ENCODE peak calls at places on chromosomes 5 and 9, in ten cellular contexts. One of them, this sample, is unnamed.
A peak's percentile ranks its signal among the peaks of the same experiment; 100 is the strongest.

GRCh38 chr9:19642256-19642655 is 146.6 kb downstream of the SLC24A2 start:
- DNase-seq in Calu3: no peak
- DNase-seq in cardiac fibroblast: peak; percentile 5
- DNase-seq in WTC11: no peak
- DNase-seq in upper lobe of right lung: no peak
- DNase-seq in neural crest cell: no peak
- DNase-seq in RWPE1: no peak
- DNase-seq in GM10248: no peak
- DNase-seq in keratinocyte: no peak
- DNase-seq in CD4-positive, alpha-beta T cell: no peak
- DNase-seq in this sample: no peak

GRCh38 chr5:134175874-134176522 is 752 bp downstream of the SKP1 start:
- DNase-seq in Calu3: no peak
- DNase-seq in cardiac fibroblast: peak; percentile 22
- DNase-seq in WTC11: no peak
- DNase-seq in upper lobe of right lung: no peak
- DNase-seq in neural crest cell: peak; percentile 32
- DNase-seq in RWPE1: no peak
- DNase-seq in GM10248: no peak
- DNase-seq in keratinocyte: no peak
- DNase-seq in CD4-positive, alpha-beta T cell: peak; percentile 7
- DNase-seq in this sample: no peak

GRCh38 chr5:38603691-38604090 is 47.2 kb upstream of the LIFR start:
- DNase-seq in Calu3: no peak
- DNase-seq in cardiac fibroblast: no peak
- DNase-seq in WTC11: no peak
- DNase-seq in upper lobe of right lung: no peak
- DNase-seq in neural crest cell: no peak
- DNase-seq in RWPE1: no peak
- DNase-seq in GM10248: no peak
- DNase-seq in keratinocyte: no peak
- DNase-seq in CD4-positive, alpha-beta T cell: no peak
- DNase-seq in this sample: no peak

GRCh38 chr5:69212022-69212421 is 22.6 kb downstream of the CENPH start:
- DNase-seq in Calu3: no peak
- DNase-seq in cardiac fibroblast: no peak
- DNase-seq in WTC11: no peak
- DNase-seq in upper lobe of right lung: no peak
- DNase-seq in neural crest cell: no peak
- DNase-seq in RWPE1: no peak
- DNase-seq in GM10248: no peak
- DNase-seq in keratinocyte: no peak
- DNase-seq in CD4-positive, alpha-beta T cell: no peak
- DNase-seq in this sample: no peak

GRCh38 chr5:13408616-13409015 is 535.9 kb downstream of the DNAH5 start:
- DNase-seq in Calu3: no peak
- DNase-seq in cardiac fibroblast: no peak
- DNase-seq in WTC11: no peak
- DNase-seq in upper lobe of right lung: no peak
- DNase-seq in neural crest cell: no peak
- DNase-seq in RWPE1: no peak
- DNase-seq in GM10248: no peak
- DNase-seq in keratinocyte: no peak
- DNase-seq in CD4-positive, alpha-beta T cell: no peak
- DNase-seq in this sample: no peak

GRCh38 chr5:157971466-157972324 is 112.8 kb upstream of the CLINT1 start:
- DNase-seq in Calu3: no peak
- DNase-seq in cardiac fibroblast: peak; percentile 17
- DNase-seq in WTC11: peak; percentile 31
- DNase-seq in upper lobe of right lung: no peak
- DNase-seq in neural crest cell: no peak
- DNase-seq in RWPE1: no peak
- DNase-seq in GM10248: no peak
- DNase-seq in keratinocyte: no peak
- DNase-seq in CD4-positive, alpha-beta T cell: no peak
- DNase-seq in this sample: no peak

GRCh38 chr9:84953797-84954695 is 284.5 kb downstream of the NTRK2 start:
- DNase-seq in Calu3: peak; percentile 77
- DNase-seq in cardiac fibroblast: peak; percentile 62
- DNase-seq in WTC11: peak; percentile 87
- DNase-seq in upper lobe of right lung: peak; percentile 87
- DNase-seq in neural crest cell: peak; percentile 87
- DNase-seq in RWPE1: peak; percentile 91
- DNase-seq in GM10248: peak; percentile 84
- DNase-seq in keratinocyte: peak; percentile 33
- DNase-seq in CD4-positive, alpha-beta T cell: peak; percentile 2
- DNase-seq in this sample: peak; percentile 66

GRCh38 chr5:164013077-164013670 is 507.8 kb downstream of the MAT2B start:
- DNase-seq in Calu3: peak; percentile 75
- DNase-seq in cardiac fibroblast: peak; percentile 88
- DNase-seq in WTC11: peak; percentile 63
- DNase-seq in upper lobe of right lung: no peak
- DNase-seq in neural crest cell: peak; percentile 73
- DNase-seq in RWPE1: peak; percentile 40
- DNase-seq in GM10248: peak; percentile 24
- DNase-seq in keratinocyte: no peak
- DNase-seq in CD4-positive, alpha-beta T cell: no peak
- DNase-seq in this sample: peak; percentile 57

GRCh38 chr5:4625206-4625896 is 514.8 kb upstream of the ADAMTS16 start:
- DNase-seq in Calu3: no peak
- DNase-seq in cardiac fibroblast: no peak
- DNase-seq in WTC11: no peak
- DNase-seq in upper lobe of right lung: no peak
- DNase-seq in neural crest cell: no peak
- DNase-seq in RWPE1: no peak
- DNase-seq in GM10248: no peak
- DNase-seq in keratinocyte: no peak
- DNase-seq in CD4-positive, alpha-beta T cell: no peak
- DNase-seq in this sample: no peak

GRCh38 chr9:89477811-89478583 is 19.9 kb downstream of the SEMA4D start:
- DNase-seq in Calu3: no peak
- DNase-seq in cardiac fibroblast: peak; percentile 82
- DNase-seq in WTC11: no peak
- DNase-seq in upper lobe of right lung: no peak
- DNase-seq in neural crest cell: no peak
- DNase-seq in RWPE1: peak; percentile 43
- DNase-seq in GM10248: no peak
- DNase-seq in keratinocyte: no peak
- DNase-seq in CD4-positive, alpha-beta T cell: peak; percentile 57
- DNase-seq in this sample: peak; percentile 75

GRCh38 chr5:174560861-174561260 is 163.5 kb upstream of the MSX2 start:
- DNase-seq in Calu3: no peak
- DNase-seq in cardiac fibroblast: no peak
- DNase-seq in WTC11: no peak
- DNase-seq in upper lobe of right lung: no peak
- DNase-seq in neural crest cell: no peak
- DNase-seq in RWPE1: no peak
- DNase-seq in GM10248: no peak
- DNase-seq in keratinocyte: no peak
- DNase-seq in CD4-positive, alpha-beta T cell: no peak
- DNase-seq in this sample: no peak
- TF ChIP-seq CTCF in Calu3: no peak
- TF ChIP-seq CTCF in cardiac fibroblast: no peak
- TF ChIP-seq CTCF in WTC11: no peak
- TF ChIP-seq CTCF in upper lobe of right lung: no peak
- TF ChIP-seq CTCF in neural crest cell: no peak
- TF ChIP-seq CTCF in RWPE1: no peak
- TF ChIP-seq CTCF in GM10248: no peak
- TF ChIP-seq CTCF in keratinocyte: no peak
- TF ChIP-seq CTCF in CD4-positive, alpha-beta T cell: no peak
- TF ChIP-seq CTCF in this sample: no peak

DNA sequence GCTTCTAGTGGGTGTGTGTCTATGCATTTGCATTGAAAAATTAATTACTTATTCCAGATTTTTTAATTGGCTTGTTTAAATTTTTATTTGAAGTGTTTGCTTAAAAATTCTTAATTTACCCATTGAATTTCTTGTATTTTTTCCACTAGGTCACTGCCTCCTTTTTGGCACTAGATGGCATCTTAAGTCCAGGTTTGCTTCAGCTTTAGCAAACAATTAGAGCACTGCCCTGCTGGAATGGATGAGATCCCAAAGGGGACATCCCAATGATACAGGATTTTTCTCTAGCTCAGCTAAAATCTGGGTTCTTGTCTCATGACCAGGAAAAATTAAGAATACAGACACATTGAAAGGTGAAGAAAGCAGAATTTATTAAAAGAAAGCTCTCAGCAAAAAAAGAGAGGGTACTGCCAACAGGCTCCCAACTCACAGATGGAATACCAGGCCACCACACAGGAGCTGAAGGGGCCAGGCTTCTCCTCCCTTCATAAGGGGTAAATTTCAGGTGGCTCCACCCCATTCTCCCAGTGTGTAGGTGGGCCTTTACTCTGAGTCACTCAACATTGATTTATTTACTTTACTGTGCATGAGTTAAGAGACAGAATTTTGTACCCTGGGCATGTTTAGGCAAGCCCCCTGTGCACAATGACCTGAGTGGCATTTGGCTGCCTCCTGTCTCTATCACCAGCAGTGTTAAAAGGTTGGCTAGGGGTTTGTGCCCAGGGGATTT is 532.4 kb downstream of the ANXA1 start:
- DNase-seq in Calu3: peak; percentile 3
- DNase-seq in cardiac fibroblast: peak; percentile 64
- DNase-seq in WTC11: no peak
- DNase-seq in upper lobe of right lung: no peak
- DNase-seq in neural crest cell: no peak
- DNase-seq in RWPE1: peak; percentile 50
- DNase-seq in GM10248: no peak
- DNase-seq in keratinocyte: peak; percentile 69
- DNase-seq in CD4-positive, alpha-beta T cell: no peak
- DNase-seq in this sample: no peak
- TF ChIP-seq CTCF in Calu3: peak; percentile 43
- TF ChIP-seq CTCF in cardiac fibroblast: peak; percentile 47
- TF ChIP-seq CTCF in WTC11: peak; percentile 52
- TF ChIP-seq CTCF in upper lobe of right lung: peak; percentile 23
- TF ChIP-seq CTCF in neural crest cell: peak; percentile 77
- TF ChIP-seq CTCF in RWPE1: peak; percentile 45
- TF ChIP-seq CTCF in GM10248: peak; percentile 51
- TF ChIP-seq CTCF in keratinocyte: peak; percentile 44
- TF ChIP-seq CTCF in CD4-positive, alpha-beta T cell: no peak
- TF ChIP-seq CTCF in this sample: peak; percentile 38

GRCh38 chr9:127626752-127627493 is 14.8 kb downstream of the STXBP1 start:
- DNase-seq in Calu3: no peak
- DNase-seq in cardiac fibroblast: no peak
- DNase-seq in WTC11: no peak
- DNase-seq in upper lobe of right lung: no peak
- DNase-seq in neural crest cell: no peak
- DNase-seq in RWPE1: no peak
- DNase-seq in GM10248: no peak
- DNase-seq in keratinocyte: no peak
- DNase-seq in CD4-positive, alpha-beta T cell: no peak
- DNase-seq in this sample: no peak

GRCh38 chr9:127633216-127633615 is 21.1 kb downstream of the STXBP1 start:
- DNase-seq in Calu3: no peak
- DNase-seq in cardiac fibroblast: no peak
- DNase-seq in WTC11: no peak
- DNase-seq in upper lobe of right lung: peak; percentile 41
- DNase-seq in neural crest cell: no peak
- DNase-seq in RWPE1: no peak
- DNase-seq in GM10248: no peak
- DNase-seq in keratinocyte: no peak
- DNase-seq in CD4-positive, alpha-beta T cell: no peak
- DNase-seq in this sample: no peak

GRCh38 chr9:127627494-127627855 is 15.4 kb downstream of the STXBP1 start:
- DNase-seq in Calu3: no peak
- DNase-seq in cardiac fibroblast: no peak
- DNase-seq in WTC11: no peak
- DNase-seq in upper lobe of right lung: no peak
- DNase-seq in neural crest cell: no peak
- DNase-seq in RWPE1: no peak
- DNase-seq in GM10248: no peak
- DNase-seq in keratinocyte: no peak
- DNase-seq in CD4-positive, alpha-beta T cell: no peak
- DNase-seq in this sample: no peak

GRCh38 chr9:127628644-127629467 is 16.8 kb downstream of the STXBP1 start:
- DNase-seq in Calu3: no peak
- DNase-seq in cardiac fibroblast: peak; percentile 49
- DNase-seq in WTC11: no peak
- DNase-seq in upper lobe of right lung: peak; percentile 46
- DNase-seq in neural crest cell: no peak
- DNase-seq in RWPE1: peak; percentile 70
- DNase-seq in GM10248: no peak
- DNase-seq in keratinocyte: peak; percentile 60
- DNase-seq in CD4-positive, alpha-beta T cell: no peak
- DNase-seq in this sample: no peak

GRCh38 chr9:127629468-127630081 is 17.5 kb downstream of the STXBP1 start:
- DNase-seq in Calu3: no peak
- DNase-seq in cardiac fibroblast: no peak
- DNase-seq in WTC11: peak; percentile 32
- DNase-seq in upper lobe of right lung: peak; percentile 38
- DNase-seq in neural crest cell: no peak
- DNase-seq in RWPE1: no peak
- DNase-seq in GM10248: no peak
- DNase-seq in keratinocyte: no peak
- DNase-seq in CD4-positive, alpha-beta T cell: no peak
- DNase-seq in this sample: peak; percentile 6
- TF ChIP-seq CTCF in Calu3: no peak
- TF ChIP-seq CTCF in cardiac fibroblast: peak; percentile 4
- TF ChIP-seq CTCF in WTC11: no peak
- TF ChIP-seq CTCF in upper lobe of right lung: peak; percentile 6
- TF ChIP-seq CTCF in neural crest cell: no peak
- TF ChIP-seq CTCF in RWPE1: no peak
- TF ChIP-seq CTCF in GM10248: no peak
- TF ChIP-seq CTCF in keratinocyte: no peak
- TF ChIP-seq CTCF in CD4-positive, alpha-beta T cell: no peak
- TF ChIP-seq CTCF in this sample: no peak

GRCh38 chr5:94113087-94113486 is 371.7 kb upstream of the POU5F2 start:
- DNase-seq in Calu3: no peak
- DNase-seq in cardiac fibroblast: no peak
- DNase-seq in WTC11: no peak
- DNase-seq in upper lobe of right lung: no peak
- DNase-seq in neural crest cell: no peak
- DNase-seq in RWPE1: no peak
- DNase-seq in GM10248: no peak
- DNase-seq in keratinocyte: no peak
- DNase-seq in CD4-positive, alpha-beta T cell: no peak
- DNase-seq in this sample: no peak

DNA sequence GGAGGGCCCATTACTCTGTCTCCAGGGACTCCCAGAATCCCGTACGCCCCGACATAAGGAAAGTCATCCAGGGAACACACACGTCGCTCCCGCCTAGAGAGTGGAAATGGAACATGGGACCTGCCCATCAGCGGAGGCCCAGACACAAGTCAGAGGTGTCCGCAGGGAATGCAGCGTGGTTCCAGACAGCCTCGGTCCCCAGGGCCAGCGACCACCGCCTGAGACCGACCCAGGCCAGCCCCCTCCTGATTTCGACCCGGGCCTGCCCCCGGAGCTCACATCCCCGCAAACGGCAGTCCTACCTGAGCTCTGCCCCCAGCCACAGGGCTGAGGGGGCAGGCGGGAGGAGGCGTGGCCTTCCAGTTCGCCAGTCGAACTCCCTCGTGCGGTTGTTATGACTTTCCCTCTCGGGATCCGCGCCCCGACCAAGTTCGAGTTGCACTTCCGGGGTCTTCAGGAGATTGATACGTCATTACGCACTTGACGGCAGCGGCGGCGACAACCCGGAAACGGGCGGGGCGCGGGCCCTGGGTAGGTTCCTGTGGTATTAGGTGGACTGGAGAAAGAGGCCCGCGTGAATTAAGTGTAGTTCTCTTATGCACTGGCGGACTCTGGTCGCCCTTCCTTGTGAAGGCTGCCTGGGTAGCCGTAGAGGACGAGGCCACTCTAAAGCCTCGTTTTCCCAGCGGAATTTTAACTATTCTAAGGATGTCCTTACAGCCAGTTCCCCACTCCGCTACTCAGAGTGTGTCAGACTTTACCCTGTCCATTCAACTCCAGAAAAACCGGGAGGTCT is 370.0 kb upstream of the POU5F2 start:
- DNase-seq in Calu3: peak; percentile 97
- DNase-seq in cardiac fibroblast: peak; percentile 97
- DNase-seq in WTC11: peak; percentile 92
- DNase-seq in upper lobe of right lung: peak; percentile 97
- DNase-seq in neural crest cell: peak; percentile 80
- DNase-seq in RWPE1: peak; percentile 99
- DNase-seq in GM10248: peak; percentile 92
- DNase-seq in keratinocyte: peak; percentile 56
- DNase-seq in CD4-positive, alpha-beta T cell: peak; percentile 90
- DNase-seq in this sample: peak; percentile 97
- TF ChIP-seq CTCF in Calu3: no peak
- TF ChIP-seq CTCF in cardiac fibroblast: peak; percentile 15
- TF ChIP-seq CTCF in WTC11: no peak
- TF ChIP-seq CTCF in upper lobe of right lung: peak; percentile 21
- TF ChIP-seq CTCF in neural crest cell: peak; percentile 36
- TF ChIP-seq CTCF in RWPE1: peak; percentile 18
- TF ChIP-seq CTCF in GM10248: no peak
- TF ChIP-seq CTCF in keratinocyte: peak; percentile 23
- TF ChIP-seq CTCF in CD4-positive, alpha-beta T cell: no peak
- TF ChIP-seq CTCF in this sample: no peak